ENCODE peak calls at places on chromosome 10, in ten cellular contexts. R, D, H, J, V, X, M, Q, U and T are unnamed samples.

GRCh38 chr10:107424628-107425027 is 260.1 kb upstream of the SORCS1 start:
- DNase-seq in J (no peak), M (no peak), X (no peak), V (no peak), U (no peak), Q (no peak), D (no peak), R (no peak), H (no peak), T (no peak)

GRCh38 chr10:117684673-117685211 is 142.2 kb downstream of the EMX2 start:
- DNase-seq in D (peak; percentile 6), U (peak; percentile 35), H (no peak), X (no peak), Q (no peak), V (no peak), R (no peak), M (peak; percentile 12), J (peak; percentile 55), T (no peak)

GRCh38 chr10:34494012-34494411 is 321.1 kb downstream of the PARD3 start:
- DNase-seq in U (no peak), V (no peak), Q (no peak), J (peak; percentile 65), D (no peak), R (peak; percentile 74), H (no peak), M (peak; percentile 39), X (no peak), T (no peak)

GRCh38 chr10:6461961-6462360 is 118.1 kb downstream of the PRKCQ start:
- DNase-seq in D (no peak), M (no peak), X (no peak), H (no peak), R (peak; percentile 29), U (no peak), V (no peak), Q (no peak), J (no peak), T (no peak)

GRCh38 chr10:18205098-18205834 is 65.0 kb downstream of the CACNB2 start:
- DNase-seq in U (no peak), M (no peak), H (no peak), V (no peak), Q (no peak), R (peak; percentile 53), D (no peak), X (no peak), J (peak; percentile 10), T (no peak)

GRCh38 chr10:126101744-126102143 is 205.4 kb downstream of the FANK1 start:
- DNase-seq in H (no peak), Q (peak; percentile 14), M (no peak), J (no peak), R (no peak), V (no peak), U (no peak), D (peak; percentile 62), X (no peak), T (no peak)

GRCh38 chr10:89683911-89684310 is 17.5 kb upstream of the KIF20B start:
- DNase-seq in X (no peak), U (no peak), V (no peak), M (no peak), H (no peak), Q (no peak), J (no peak), R (no peak), D (no peak), T (no peak)

GRCh38 chr10:22252286-22252800 is 34.5 kb upstream of the EBLN1 start:
- DNase-seq in J (peak; percentile 43), M (peak; percentile 84), X (peak; percentile 77), V (peak; percentile 31), H (peak; percentile 64), U (no peak), D (peak; percentile 35), R (peak; percentile 46), Q (no peak), T (no peak)

GRCh38 chr10:22622242-22622806 is 92.1 kb downstream of the PIP4K2A start:
- DNase-seq in Q (no peak), X (no peak), M (no peak), J (no peak), U (no peak), V (no peak), R (no peak), H (no peak), D (no peak), T (no peak)

GRCh38 chr10:95242581-95243317 is 48.1 kb downstream of the PDLIM1 start:
- DNase-seq in R (no peak), D (peak; percentile 51), V (no peak), J (peak; percentile 69), M (peak; percentile 70), H (peak; percentile 67), U (peak; percentile 86), Q (peak; percentile 69), X (peak; percentile 25), T (no peak)

GRCh38 chr10:16649757-16650156 is 128.1 kb upstream of the C1QL3 start:
- DNase-seq in D (no peak), J (no peak), R (no peak), V (no peak), H (no peak), U (no peak), M (no peak), Q (no peak), X (no peak), T (no peak)

GRCh38 chr10:97553575-97554100 is 18.9 kb upstream of the ANKRD2 start:
- DNase-seq in Q (peak; percentile 57), H (peak; percentile 73), J (peak; percentile 78), R (peak; percentile 46), U (peak; percentile 93), M (peak; percentile 80), V (peak; percentile 38), X (no peak), D (peak; percentile 71), T (peak; percentile 36)

GRCh38 chr10:70974351-70974901 is 86.1 kb upstream of the PCBD1 start:
- DNase-seq in Q (no peak), H (no peak), J (peak; percentile 32), R (peak; percentile 42), M (peak; percentile 16), V (no peak), X (no peak), U (no peak), D (peak; percentile 31), T (no peak)

GRCh38 chr10:110349826-110350225 is 45.1 kb upstream of the SMNDC1 start:
- DNase-seq in X (no peak), M (no peak), Q (no peak), U (no peak), R (no peak), V (no peak), H (no peak), D (no peak), J (no peak), T (no peak)

GRCh38 chr10:6200588-6201510 is 1.9 kb upstream of the PFKFB3 start:
- DNase-seq in D (peak; percentile 44), Q (peak; percentile 74), M (no peak), U (peak; percentile 55), J (peak; percentile 23), X (peak; percentile 19), V (no peak), R (no peak), H (peak; percentile 29), T (no peak)

GRCh38 chr10:105950410-105950809 is 1214.1 kb downstream of the SORCS1 start:
- DNase-seq in V (no peak), R (no peak), J (peak; percentile 51), X (peak; percentile 10), M (peak; percentile 70), H (peak; percentile 50), U (peak; percentile 85), Q (peak; percentile 60), D (peak; percentile 49), T (peak; percentile 22)

GRCh38 chr10:132477066-132477397 is 60.6 kb upstream of the INPP5A start:
- DNase-seq in X (no peak), U (no peak), H (no peak), M (no peak), R (no peak), V (no peak), D (no peak), J (no peak), Q (no peak), T (no peak)
- H3K4me3 ChIP-seq in X (no peak overlapping the region), U (no peak overlapping the region), H (no peak overlapping the region), M (no peak overlapping the region), R (no peak overlapping the region), V (no peak overlapping the region), D (no peak overlapping the region), J (no peak overlapping the region), Q (no peak overlapping the region), T (no peak overlapping the region)

GRCh38 chr10:133308431-133309110 is at the start of the genes TUBGCP2 and ZNF511:
- DNase-seq in X (peak; percentile 83), Q (peak; percentile 91), R (peak; percentile 70), H (peak; percentile 84), V (peak; percentile 86), J (peak; percentile 76), M (peak; percentile 89), D (peak; percentile 90), U (peak; percentile 81), T (no peak)
- TF ChIP-seq CTCF in X (no peak), Q (no peak), R (no peak), H (peak; percentile 35), V (no peak), J (no peak), M (peak; percentile 22), D (peak; percentile 21), U (no peak), T (no peak)

GRCh38 chr10:119113805-119114732 is 10.2 kb downstream of the DENND10 start:
- DNase-seq in H (peak; percentile 68), X (no peak), D (peak; percentile 97), U (no peak), V (no peak), J (peak; percentile 90), R (peak; percentile 60), Q (no peak), M (peak; percentile 97), T (no peak)

GRCh38 chr10:119115921-119116320 is 12.0 kb downstream of the DENND10 start:
- DNase-seq in M (peak; percentile 61), X (no peak), V (no peak), R (no peak), Q (no peak), U (no peak), J (peak; percentile 50), H (no peak), D (no peak), T (no peak)

GRCh38 chr10:119116326-119116951 is 12.5 kb downstream of the DENND10 start:
- DNase-seq in J (no peak), R (no peak), V (no peak), X (no peak), M (peak; percentile 69), D (no peak), Q (no peak), H (no peak), U (no peak), T (no peak)

DNA sequence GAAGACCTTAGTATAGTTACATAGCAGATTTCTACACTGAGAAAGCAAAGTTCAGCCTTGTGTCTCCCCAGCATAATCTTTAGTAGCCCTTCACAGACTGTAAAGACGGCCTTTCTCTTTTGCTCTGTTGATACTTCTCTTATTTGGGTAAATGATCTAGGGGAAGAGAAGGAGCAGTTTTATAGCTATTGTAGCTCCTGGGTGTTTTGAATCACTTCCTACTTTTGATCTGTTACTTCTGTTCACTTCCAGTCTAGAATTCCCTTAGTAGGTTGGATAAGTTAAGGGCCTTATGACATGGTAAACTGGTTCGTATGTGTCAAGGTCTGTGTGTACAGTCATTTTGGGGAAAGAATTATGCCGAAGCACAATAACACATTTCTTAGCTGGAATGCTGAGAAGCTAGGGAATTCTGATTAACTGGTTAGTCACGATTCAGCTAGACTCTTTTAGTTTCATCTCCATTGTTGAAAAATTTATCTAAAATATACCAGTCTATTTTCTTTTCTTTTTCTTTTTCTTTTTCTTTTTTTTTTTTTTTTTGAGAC is 8.1 kb downstream of the DENND10 start:
- DNase-seq in V (no peak), X (no peak), Q (no peak), D (peak; percentile 68), H (no peak), U (no peak), R (peak; percentile 65), M (peak; percentile 62), J (peak; percentile 58), T (no peak)
- H3K4me3 ChIP-seq in V (no peak overlapping the region), X (no peak overlapping the region), Q (no peak overlapping the region), D (no peak overlapping the region), H (no peak overlapping the region), U (no peak overlapping the region), R (no peak overlapping the region), M (no peak overlapping the region), J (no peak overlapping the region), T (no peak overlapping the region)

GRCh38 chr10:30842185-30842584 is 189.5 kb downstream of the ZNF438 start:
- DNase-seq in Q (no peak), M (no peak), U (no peak), V (no peak), X (no peak), D (peak; percentile 25), J (no peak), H (no peak), R (no peak), T (no peak)
- TF ChIP-seq CTCF in Q (no peak), M (peak; percentile 9), U (peak; percentile 18), V (no peak), X (no peak), D (no peak), J (peak; percentile 15), H (peak; percentile 4), R (no peak), T (no peak)